ENCODE peak calls at places on chromosomes 12 and 14, in six cellular contexts. X, Q, B, W, H and K are unnamed samples.
A peak's percentile ranks its signal among the peaks of the same experiment; 100 is the strongest.

GRCh38 chr12:129971721-129972120 is 67.9 kb upstream of the TMEM132D start:
- DNase-seq in X (no peak), Q (peak; percentile 3), B (no peak), W (no peak), H (no peak), K (no peak)

GRCh38 chr14:54194501-54194900 is 202.3 kb upstream of the CDKN3 start:
- DNase-seq in X (no peak), Q (no peak), B (no peak), W (no peak), H (no peak), K (no peak)

GRCh38 chr14:101371691-101372493 is 189.4 kb upstream of the DIO3 start:
- DNase-seq in X (no peak), Q (peak; percentile 71), B (no peak), W (no peak), H (no peak), K (no peak)

GRCh38 chr14:50726372-50727107 is 58.4 kb upstream of the SAV1 start:
- DNase-seq in X (no peak), Q (no peak), B (no peak), W (no peak), H (no peak), K (no peak)

GRCh38 chr12:3000548-3001275 is 41.5 kb downstream of the TEAD4 start:
- DNase-seq in X (no peak), Q (no peak), B (no peak), W (peak; percentile 71), H (no peak), K (no peak)

GRCh38 chr12:53652366-53652765 is 23.5 kb downstream of the ATP5MC2 start:
- DNase-seq in X (no peak), Q (no peak), B (no peak), W (no peak), H (no peak), K (no peak)

GRCh38 chr12:99302874-99303273 is 344.7 kb upstream of the GARIN6 start:
- DNase-seq in X (no peak), Q (no peak), B (no peak), W (no peak), H (no peak), K (no peak)

GRCh38 chr14:99676657-99677056 is 7.4 kb upstream of the CYP46A1 start:
- DNase-seq in X (no peak), Q (no peak), B (no peak), W (no peak), H (no peak), K (no peak)

GRCh38 chr12:129887047-129887568 is 16.7 kb downstream of the TMEM132D start:
- DNase-seq in X (no peak), Q (no peak), B (no peak), W (no peak), H (no peak), K (no peak)

GRCh38 chr14:32574269-32574668 is 245.2 kb downstream of the AKAP6 start:
- DNase-seq in X (no peak), Q (no peak), B (no peak), W (no peak), H (no peak), K (no peak)

GRCh38 chr12:10212623-10213131 is at the start of gene GABARAPL1:
- DNase-seq in X (peak; percentile 63), Q (peak; percentile 77), B (peak; percentile 69), W (peak; percentile 87), H (peak; percentile 88), K (peak; percentile 88)

GRCh38 chr12:3137268-3137761 is 60.1 kb downstream of the TSPAN9 start:
- DNase-seq in X (no peak), Q (no peak), B (no peak), W (peak; percentile 22), H (no peak), K (no peak)